ENCODE peak calls at places on chromosomes 2 and 18, in seven cellular contexts. G is NCI-H1417; L is B cell; V is HTR-8/SVneo; Q is occipital lobe; O is lower lobe of right lung; Z is activated T-helper 9 cell treated with anti-CD3 and anti-CD28 coated beads, Interleukin-2, amount 50 U/mL, for 16 hours. M is an unnamed sample.
A peak's percentile ranks its signal among the peaks of the same experiment; 100 is the strongest.

GRCh38 chr18:57942493-57942892 is 101.5 kb upstream of the NEDD4L start:
- DNase-seq in G (peak; percentile 7), L (no peak), V (no peak), Q (no peak), O (no peak), Z (no peak), M (no peak)

GRCh38 chr2:20424300-20425290 is 22.3 kb upstream of the RHOB start:
- DNase-seq in G (no peak), L (peak; percentile 53), V (peak; percentile 89), Q (no peak), O (peak; percentile 71), Z (no peak), M (no peak)

GRCh38 chr2:28567076-28567471 is 71.2 kb downstream of the PLB1 start:
- DNase-seq in G (no peak), L (peak; percentile 47), V (no peak), Q (peak; percentile 60), O (no peak), Z (no peak), M (peak; percentile 18)

GRCh38 chr2:39736593-39736992 is 42.5 kb downstream of the THUMPD2 start:
- DNase-seq in G (no peak), L (no peak), V (no peak), Q (no peak), O (no peak), Z (no peak), M (no peak)

GRCh38 chr2:151329998-151330397 is 27.4 kb upstream of the TNFAIP6 start:
- DNase-seq in G (no peak), L (no peak), V (no peak), Q (no peak), O (no peak), Z (no peak), M (no peak)

GRCh38 chr18:3889803-3890202 is 439.8 kb downstream of the TGIF1 start:
- DNase-seq in G (no peak), L (no peak), V (no peak), Q (no peak), O (no peak), Z (no peak), M (no peak)

GRCh38 chr2:238285653-238286082 is 2.7 kb downstream of the PER2 start:
- DNase-seq in G (peak; percentile 40), L (no peak), V (no peak), Q (no peak), O (peak; percentile 87), Z (no peak), M (peak; percentile 56)

GRCh38 chr2:147006724-147007123 is 838.1 kb upstream of the ACVR2A start:
- DNase-seq in G (no peak), L (no peak), V (no peak), Q (no peak), O (no peak), Z (no peak), M (no peak)

GRCh38 chr2:12948231-12948962 is 231.7 kb downstream of the TRIB2 start:
- DNase-seq in G (no peak), L (no peak), V (no peak), Q (no peak), O (no peak), Z (no peak), M (no peak)

GRCh38 chr2:40831313-40831873 is 379.5 kb upstream of the SLC8A1 start:
- DNase-seq in G (no peak), L (no peak), V (no peak), Q (no peak), O (no peak), Z (no peak), M (no peak)

GRCh38 chr18:14912967-14913366 is 165.0 kb downstream of the ANKRD30B start:
- DNase-seq in G (no peak), L (no peak), V (no peak), Q (no peak), O (no peak), Z (no peak), M (no peak)

GRCh38 chr2:226683196-226683595 is 116.4 kb downstream of the IRS1 start:
- DNase-seq in G (no peak), L (no peak), V (no peak), Q (no peak), O (no peak), Z (no peak), M (no peak)

GRCh38 chr2:80053522-80054338 is 250.8 kb downstream of the LRRTM1 start:
- DNase-seq in G (no peak), L (no peak), V (no peak), Q (no peak), O (no peak), Z (no peak), M (no peak)

GRCh38 chr2:27572998-27573429 is 9.8 kb upstream of the ZNF512 start:
- DNase-seq in G (no peak), L (no peak), V (no peak), Q (no peak), O (no peak), Z (no peak), M (no peak)

GRCh38 chr18:32613821-32614220 is 143.1 kb upstream of the GAREM1 start:
- DNase-seq in G (no peak), L (no peak), V (no peak), Q (no peak), O (no peak), Z (no peak), M (no peak)

GRCh38 chr2:215504547-215504946 is 68.7 kb upstream of the FN1 start:
- DNase-seq in G (no peak), L (no peak), V (no peak), Q (no peak), O (no peak), Z (no peak), M (no peak)

GRCh38 chr2:98899041-98899702 is 36.9 kb downstream of the CRACDL start:
- DNase-seq in G (peak; percentile 84), L (no peak), V (no peak), Q (no peak), O (peak; percentile 63), Z (no peak), M (no peak)

GRCh38 chr18:42413870-42414269 is 458.8 kb downstream of the PIK3C3 start:
- DNase-seq in G (no peak), L (no peak), V (no peak), Q (no peak), O (no peak), Z (no peak), M (no peak)

GRCh38 chr2:190835303-190835930 is 45.2 kb upstream of the GLS start:
- DNase-seq in G (no peak), L (no peak), V (peak; percentile 75), Q (no peak), O (no peak), Z (no peak), M (peak; percentile 50)

GRCh38 chr18:22604986-22605421 is 187.3 kb upstream of the CTAGE1 start:
- DNase-seq in G (no peak), L (no peak), V (no peak), Q (no peak), O (no peak), Z (no peak), M (no peak)

GRCh38 chr2:163407296-163407695 is 328.5 kb downstream of the FIGN start:
- DNase-seq in G (no peak), L (no peak), V (no peak), Q (no peak), O (no peak), Z (no peak), M (peak; percentile 44)

GRCh38 chr2:11753452-11753885 is 7.0 kb downstream of the LPIN1 start:
- DNase-seq in G (peak; percentile 87), L (peak; percentile 81), V (no peak), Q (no peak), O (peak; percentile 69), Z (no peak), M (no peak)

GRCh38 chr18:79806976-79807841 is 9.5 kb downstream of the KCNG2 start:
- DNase-seq in G (no peak), L (no peak), V (no peak), Q (no peak), O (no peak), Z (no peak), M (no peak)

GRCh38 chr2:1746174-1747064 is 2.1 kb upstream of the PXDN start:
- DNase-seq in G (no peak), L (no peak), V (no peak), Q (no peak), O (no peak), Z (no peak), M (no peak)

GRCh38 chr2:239399404-239399999 is 1.3 kb downstream of the HDAC4 start:
- DNase-seq in G (no peak), L (no peak), V (no peak), Q (no peak), O (no peak), Z (peak; percentile 20), M (no peak)

GRCh38 chr18:5103693-5104092 is 93.4 kb downstream of the AKAIN1 start:
- DNase-seq in G (no peak), L (no peak), V (no peak), Q (no peak), O (no peak), Z (no peak), M (no peak)

GRCh38 chr2:162038676-162039075 is 35.3 kb downstream of the DPP4 start:
- DNase-seq in G (no peak), L (no peak), V (no peak), Q (no peak), O (no peak), Z (no peak), M (no peak)

GRCh38 chr18:58302811-58303210 is 258.8 kb downstream of the NEDD4L start:
- DNase-seq in G (no peak), L (no peak), V (no peak), Q (no peak), O (no peak), Z (no peak), M (no peak)

GRCh38 chr2:611519-611918 is 65.7 kb downstream of the TMEM18 start:
- DNase-seq in G (no peak), L (no peak), V (no peak), Q (no peak), O (no peak), Z (no peak), M (no peak)

GRCh38 chr2:83282067-83282795 is 1176.8 kb downstream of the SUCLG1 start:
- DNase-seq in G (no peak), L (no peak), V (peak; percentile 26), Q (no peak), O (no peak), Z (no peak), M (no peak)

GRCh38 chr2:54088191-54088634 is 27.2 kb upstream of the ACYP2 start:
- DNase-seq in G (no peak), L (no peak), V (no peak), Q (no peak), O (no peak), Z (no peak), M (no peak)

GRCh38 chr2:72475246-72475645 is 327.6 kb upstream of the CYP26B1 start:
- DNase-seq in G (no peak), L (no peak), V (no peak), Q (no peak), O (no peak), Z (no peak), M (no peak)

GRCh38 chr2:2896011-2896410 is 481.6 kb downstream of the EIPR1 start:
- DNase-seq in G (no peak), L (no peak), V (no peak), Q (no peak), O (no peak), Z (no peak), M (no peak)

GRCh38 chr2:160871096-160871495 is 289.1 kb upstream of the TANK start:
- DNase-seq in G (no peak), L (no peak), V (no peak), Q (no peak), O (no peak), Z (no peak), M (peak; percentile 36)

GRCh38 chr2:98448441-98449145 is 3.9 kb downstream of the INPP4A start:
- DNase-seq in G (no peak), L (no peak), V (no peak), Q (no peak), O (no peak), Z (no peak), M (no peak)